ENCODE peak calls at places on chromosomes 3 and 15, in ten cellular contexts. S is neural crest cell; E is KG1; P is iPS DF 19.7; R is tibial artery; U is OCI-LY7; Q is brain microvascular endothelial cell; T is nucleus accumbens; K is heart left ventricle; H is stimulated activated naive CD8-positive, alpha-beta T cell treated with anti-CD3 and anti-CD28 coated beads, Interleukin-15, Interleukin-2, amounts not matched to agents 100 U/mL and 50 U/mL, for 24 hours. O is an unnamed sample.

GRCh38 chr3:125028657-125029056 is 27.1 kb downstream of the HEG1 start:
- DNase-seq in S (no peak), E (no peak), P (no peak), R (no peak), U (no peak), Q (no peak), T (no peak), K (no peak), H (no peak), O (no peak)

GRCh38 chr3:187740446-187741399 is 4.5 kb downstream of the BCL6 start:
- DNase-seq in S (peak), E (peak), P (no peak), R (peak), U (peak), Q (peak), T (peak), K (peak), H (peak), O (peak)

GRCh38 chr3:184568918-184569829 is 7.6 kb downstream of the EPHB3 start:
- DNase-seq in S (peak), E (no peak), P (no peak), R (peak), U (no peak), Q (peak), T (peak), K (peak), H (peak), O (no peak)

GRCh38 chr15:65373163-65373651 is 4.6 kb downstream of the IGDCC3 start:
- DNase-seq in S (no peak), E (no peak), P (no peak), R (peak), U (no peak), Q (no peak), T (no peak), K (no peak), H (no peak), O (no peak)

GRCh38 chr3:138468886-138469285 is 34.5 kb downstream of the ESYT3 start:
- DNase-seq in S (no peak), E (no peak), P (no peak), R (no peak), U (no peak), Q (peak), T (no peak), K (no peak), H (no peak), O (peak)

GRCh38 chr15:99416191-99417188 is 149.3 kb upstream of the MEF2A start:
- DNase-seq in S (no peak), E (no peak), P (no peak), R (peak), U (no peak), Q (no peak), T (no peak), K (no peak), H (no peak), O (peak)

GRCh38 chr3:196639517-196640500 is at the start of gene NRROS:
- DNase-seq in S (no peak), E (peak), P (no peak), R (peak), U (peak), Q (peak), T (peak), K (peak), H (peak), O (no peak)

GRCh38 chr3:42539871-42540714 is 37.6 kb downstream of the VIPR1 start:
- DNase-seq in S (peak), E (no peak), P (peak), R (no peak), U (peak), Q (no peak), T (no peak), K (peak), H (peak), O (no peak)

GRCh38 chr3:64084640-64085039 is 61.3 kb upstream of the PSMD6 start:
- DNase-seq in S (no peak), E (no peak), P (no peak), R (no peak), U (no peak), Q (peak), T (no peak), K (no peak), H (no peak), O (no peak)

GRCh38 chr3:134516905-134517304 is 31.0 kb downstream of the CEP63 start:
- DNase-seq in S (no peak), E (no peak), P (no peak), R (no peak), U (no peak), Q (no peak), T (no peak), K (no peak), H (no peak), O (no peak)

GRCh38 chr3:44924102-44925084 is 50.0 kb downstream of the TGM4 start:
- DNase-seq in S (no peak), E (no peak), P (no peak), R (no peak), U (no peak), Q (no peak), T (no peak), K (no peak), H (no peak), O (no peak)

GRCh38 chr3:5428607-5429516 is 241.4 kb downstream of the EDEM1 start:
- DNase-seq in S (no peak), E (peak), P (no peak), R (no peak), U (no peak), Q (no peak), T (no peak), K (no peak), H (no peak), O (no peak)

GRCh38 chr15:92853222-92853621 is 46.9 kb upstream of the CHD2 start:
- DNase-seq in S (no peak), E (no peak), P (no peak), R (no peak), U (no peak), Q (no peak), T (no peak), K (no peak), H (no peak), O (peak)

GRCh38 chr15:75836953-75837321 is 6.3 kb upstream of the UBE2Q2 start:
- DNase-seq in S (no peak), E (peak), P (no peak), R (no peak), U (no peak), Q (peak), T (no peak), K (no peak), H (peak), O (no peak)

GRCh38 chr15:48784756-48785155 is 26.1 kb downstream of the CEP152 start:
- DNase-seq in S (no peak), E (no peak), P (no peak), R (no peak), U (no peak), Q (no peak), T (no peak), K (no peak), H (no peak), O (no peak)